ENCODE peak calls at places on chromosomes 7 and 10, in seven cellular contexts. S is MM.1S, L is neural progenitor cell, J is GM23338, D is HCT116, G is hepatocyte, P is PC-3. Y is an unnamed sample. For H3K4me1, the result is how much of the 10 kb centered on the place peaks cover.

GRCh38 chr7:155418941-155419755 is 38.8 kb upstream of the EN2 start:
- DNase-seq in G (no peak), P (no peak), D (no peak), J (no peak), S (no peak), L (no peak), Y (no peak)

GRCh38 chr7:15015545-15016314 is 113.2 kb upstream of the DGKB start:
- DNase-seq in P (peak), L (peak), D (peak), S (peak), G (peak), J (peak), Y (peak)

GRCh38 chr7:149680316-149681025 is 92.9 kb downstream of the ZNF467 start:
- DNase-seq in S (no peak), D (no peak), J (no peak), L (no peak), G (no peak), P (no peak), Y (peak)

GRCh38 chr10:83990126-83990525 is 149.2 kb upstream of the GHITM start:
- DNase-seq in D (no peak), J (no peak), P (no peak), G (no peak), S (peak), L (no peak), Y (no peak)

GRCh38 chr7:82444220-82445049 is 858 bp upstream of the CACNA2D1 start:
- DNase-seq in P (peak), G (no peak), J (peak), D (no peak), L (peak), S (peak), Y (no peak)

GRCh38 chr7:41792099-41792498 is 89.2 kb upstream of the INHBA start:
- DNase-seq in G (no peak), J (no peak), D (no peak), L (no peak), S (no peak), P (peak), Y (peak)

GRCh38 chr10:17046989-17047388 is 82.6 kb downstream of the CUBN start:
- DNase-seq in P (no peak), J (no peak), G (no peak), S (no peak), L (no peak), D (no peak), Y (peak)

GRCh38 chr7:106757846-106758245 is 96.9 kb upstream of the CCDC71L start:
- DNase-seq in D (no peak), L (no peak), G (no peak), J (no peak), S (peak), P (no peak), Y (peak)

GRCh38 chr7:89621925-89622641 is 532.2 kb upstream of the STEAP1 start:
- DNase-seq in L (no peak), P (no peak), S (no peak), D (no peak), J (no peak), G (no peak), Y (no peak)

GRCh38 chr7:585229-585711 is 65.6 kb upstream of the PDGFA start:
- DNase-seq in S (no peak), P (no peak), J (no peak), G (no peak), L (no peak), D (no peak), Y (peak)

GRCh38 chr10:5545011-5545410 is 20.2 kb downstream of the CALML3 start:
- DNase-seq in G (no peak), L (no peak), J (no peak), S (no peak), D (no peak), P (no peak), Y (no peak)

GRCh38 chr7:130273863-130274262 is 7.2 kb downstream of the CPA2 start:
- DNase-seq in P (no peak), L (peak), D (no peak), G (peak), J (peak), S (no peak), Y (peak)

GRCh38 chr10:98168147-98168546 is 33.7 kb downstream of the R3HCC1L start:
- DNase-seq in G (no peak), L (no peak), P (no peak), D (no peak), J (peak), S (no peak), Y (no peak)

GRCh38 chr7:155992538-155992937 is 180.3 kb upstream of the SHH start:
- DNase-seq in D (no peak), S (no peak), J (no peak), G (no peak), L (no peak), P (no peak), Y (no peak)

GRCh38 chr10:78424721-78425120 is 391.1 kb downstream of the RPS24 start:
- DNase-seq in P (peak), D (peak), G (no peak), L (peak), S (no peak), J (peak), Y (no peak)

GRCh38 chr7:18408461-18408860 is 87.1 kb upstream of the HDAC9 start:
- DNase-seq in S (no peak), J (peak), G (no peak), D (no peak), L (no peak), P (peak), Y (peak)

GRCh38 chr10:21352886-21353285 is 172.6 kb downstream of the SKIDA1 start:
- DNase-seq in G (no peak), D (no peak), L (no peak), P (no peak), S (no peak), J (no peak), Y (no peak)

GRCh38 chr7:140714331-140715040 is 18.0 kb downstream of the NDUFB2 start:
- DNase-seq in G (no peak), L (no peak), S (no peak), J (no peak), P (no peak), D (no peak), Y (no peak)

GRCh38 chr7:39761435-39761834 is 138.1 kb downstream of the RALA start:
- DNase-seq in L (no peak), G (no peak), D (no peak), P (no peak), S (no peak), J (no peak), Y (no peak)

GRCh38 chr10:57806675-57807074 is 461.0 kb downstream of the IPMK start:
- DNase-seq in G (no peak), L (no peak), J (no peak), D (no peak), S (no peak), P (no peak), Y (no peak)

GRCh38 chr7:27897001-27897400 is 157.0 kb downstream of the TAX1BP1 start:
- DNase-seq in J (no peak), D (no peak), P (no peak), G (no peak), S (no peak), L (no peak), Y (no peak)

GRCh38 chr7:12524794-12525386 is 45.6 kb upstream of the SCIN start:
- DNase-seq in D (peak), G (peak), S (peak), J (peak), L (peak), P (peak), Y (peak)

GRCh38 chr7:690478-691360 is 35.8 kb upstream of the DNAAF5 start:
- DNase-seq in G (peak), J (no peak), P (no peak), S (no peak), L (no peak), D (no peak), Y (no peak)

DNA sequence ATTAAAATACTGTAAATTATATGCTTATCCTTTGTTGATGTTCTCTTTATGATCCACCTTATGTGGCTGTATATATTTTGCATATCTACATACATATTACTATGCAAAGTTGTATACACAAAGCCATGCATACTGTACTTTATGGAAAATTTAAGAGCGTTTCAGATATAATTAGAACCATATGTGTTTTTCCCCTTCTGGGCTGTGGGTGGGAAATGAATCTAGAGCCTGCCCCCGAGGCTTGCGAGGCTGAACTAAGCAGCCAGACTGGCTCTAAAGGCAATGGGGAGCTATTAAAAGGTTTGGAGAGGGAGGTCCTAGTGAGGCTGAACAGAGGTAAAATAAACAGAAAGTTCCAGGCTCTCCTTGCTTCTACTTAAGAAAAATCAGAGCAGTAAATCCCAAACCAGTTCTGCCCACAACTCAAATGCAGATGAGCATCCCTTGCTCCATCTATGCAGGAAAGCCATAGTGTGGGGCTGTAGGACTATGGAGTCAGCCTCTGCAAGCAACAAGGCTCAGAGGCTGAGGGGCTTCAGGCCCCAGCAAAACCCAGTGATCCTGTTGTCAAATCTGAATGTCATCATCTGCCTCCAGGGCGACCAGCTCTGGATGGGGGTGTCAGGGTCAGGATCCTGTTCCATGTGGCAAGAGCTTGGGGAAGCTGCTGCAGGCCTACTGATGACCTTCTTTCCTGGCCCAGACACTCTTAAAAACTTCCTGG is 14.1 kb upstream of the DDIT4 start:
- DNase-seq in P (no peak), L (no peak), J (peak), S (no peak), G (peak), D (no peak), Y (peak)
- H3K4me1 ChIP-seq in P (under half), L (half or more), J (under half), S (half or more), G (half or more), D (half or more), Y (under half)

GRCh38 chr7:111388016-111388415 is 174.3 kb downstream of the IMMP2L start:
- DNase-seq in D (no peak), S (no peak), P (no peak), G (no peak), L (no peak), J (no peak), Y (no peak)

GRCh38 chr7:111392976-111393762 is 169.1 kb downstream of the IMMP2L start:
- DNase-seq in S (no peak), G (no peak), D (no peak), J (peak), L (peak), P (no peak), Y (peak)

GRCh38 chr7:111392294-111392693 is 170.0 kb downstream of the IMMP2L start:
- DNase-seq in D (no peak), L (no peak), J (no peak), P (no peak), G (no peak), S (no peak), Y (no peak)

GRCh38 chr7:111390000-111390399 is 172.3 kb downstream of the IMMP2L start:
- DNase-seq in L (no peak), P (no peak), D (no peak), G (no peak), S (no peak), J (peak), Y (no peak)

DNA sequence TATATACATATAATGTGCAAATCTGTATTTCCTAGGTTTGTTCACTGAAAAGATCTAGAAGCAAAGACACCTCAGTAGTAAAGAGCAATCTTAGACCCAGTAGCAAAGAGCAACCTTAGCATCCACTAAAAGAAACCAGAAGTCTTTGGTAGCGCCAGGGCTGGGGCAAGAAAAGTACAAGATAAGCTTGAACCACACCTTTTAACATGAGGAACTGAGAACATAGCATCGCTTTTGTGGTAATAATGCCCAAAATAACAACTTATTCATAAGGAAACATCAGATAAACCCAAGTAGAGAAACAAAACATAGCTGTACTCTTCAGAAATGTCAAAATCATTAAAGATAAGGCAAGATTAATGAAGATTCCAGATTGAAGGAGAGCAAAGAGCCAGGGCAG is 173.4 kb downstream of the IMMP2L start:
- DNase-seq in P (no peak), L (no peak), D (no peak), S (peak), G (no peak), J (no peak), Y (no peak)
- TF ChIP-seq EZH2phosphoT487 in P (no peak), L (no peak), D (no peak), S (no peak), G (no peak), J (no peak), Y (no peak)

GRCh38 chr10:29590598-29591415 is 44.0 kb downstream of the SVIL start:
- DNase-seq in S (peak), D (peak), L (peak), G (peak), J (peak), P (peak), Y (peak)
- H2AFZ ChIP-seq in S (no peak), D (no peak), L (no peak), G (no peak), J (no peak), P (no peak), Y (peak)

GRCh38 chr10:9189448-9189847 is 1135.0 kb downstream of the GATA3 start:
- DNase-seq in P (no peak), L (no peak), S (no peak), G (no peak), J (no peak), D (no peak), Y (no peak)

GRCh38 chr10:9193120-9193519 is 1138.6 kb downstream of the GATA3 start:
- DNase-seq in P (no peak), G (no peak), S (no peak), L (no peak), D (no peak), J (no peak), Y (no peak)

GRCh38 chr10:9188022-9188810 is 1133.7 kb downstream of the GATA3 start:
- DNase-seq in S (no peak), G (no peak), P (peak), D (no peak), L (no peak), J (no peak), Y (peak)
- H3K4me1 ChIP-seq in S (under half), G (under half), P (under half), D (under half), L (under half), J (under half), Y (under half)

DNA sequence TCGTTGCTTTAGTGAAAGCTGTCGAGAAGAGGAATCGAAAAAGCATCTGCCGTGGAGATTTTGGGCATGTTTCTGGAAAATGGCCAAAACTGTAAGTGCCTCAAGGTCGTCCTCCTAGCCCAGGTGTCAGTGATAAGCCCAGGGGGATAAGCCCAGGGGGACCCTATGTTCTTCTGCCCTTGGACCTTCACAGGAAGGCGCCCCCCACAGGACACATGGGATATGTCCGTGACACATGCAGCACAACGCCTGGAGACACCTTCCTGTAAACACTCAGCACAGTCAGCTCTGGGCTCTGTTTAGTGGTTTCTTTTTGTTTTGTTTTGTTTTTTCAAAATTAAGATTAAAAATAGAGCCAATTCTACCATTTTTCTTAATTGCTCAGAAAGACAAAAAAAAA is 272.7 kb downstream of the KLF6 start:
- DNase-seq in G (no peak), L (no peak), P (no peak), S (no peak), J (peak), D (no peak), Y (peak)
- TF ChIP-seq EZH2phosphoT487 in G (no peak), L (no peak), P (no peak), S (no peak), J (no peak), D (no peak), Y (no peak)

DNA sequence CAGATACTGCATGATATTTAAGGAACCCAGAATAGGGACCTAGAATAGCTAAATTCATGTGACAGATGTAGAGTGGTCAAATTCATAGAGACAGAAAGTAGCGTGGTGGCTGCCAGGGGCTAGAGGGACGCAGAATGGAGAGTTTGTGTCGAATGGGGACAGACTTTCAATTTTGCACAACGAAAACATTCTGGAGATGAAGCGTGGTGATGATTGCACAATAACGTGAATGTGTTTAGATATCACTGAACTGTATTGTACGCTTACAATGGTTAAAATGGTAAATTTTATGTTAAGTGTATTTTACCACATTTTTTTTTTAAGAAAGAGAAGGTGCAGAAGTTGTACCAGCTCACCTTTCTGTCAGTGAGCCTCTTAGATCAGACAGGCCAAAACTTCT is 137.8 kb upstream of the TNS3 start:
- DNase-seq in G (no peak), S (no peak), J (no peak), P (no peak), D (no peak), L (no peak), Y (no peak)
- H2AFZ ChIP-seq in G (no peak), S (no peak), J (no peak), P (no peak), D (no peak), L (no peak), Y (no peak)

DNA sequence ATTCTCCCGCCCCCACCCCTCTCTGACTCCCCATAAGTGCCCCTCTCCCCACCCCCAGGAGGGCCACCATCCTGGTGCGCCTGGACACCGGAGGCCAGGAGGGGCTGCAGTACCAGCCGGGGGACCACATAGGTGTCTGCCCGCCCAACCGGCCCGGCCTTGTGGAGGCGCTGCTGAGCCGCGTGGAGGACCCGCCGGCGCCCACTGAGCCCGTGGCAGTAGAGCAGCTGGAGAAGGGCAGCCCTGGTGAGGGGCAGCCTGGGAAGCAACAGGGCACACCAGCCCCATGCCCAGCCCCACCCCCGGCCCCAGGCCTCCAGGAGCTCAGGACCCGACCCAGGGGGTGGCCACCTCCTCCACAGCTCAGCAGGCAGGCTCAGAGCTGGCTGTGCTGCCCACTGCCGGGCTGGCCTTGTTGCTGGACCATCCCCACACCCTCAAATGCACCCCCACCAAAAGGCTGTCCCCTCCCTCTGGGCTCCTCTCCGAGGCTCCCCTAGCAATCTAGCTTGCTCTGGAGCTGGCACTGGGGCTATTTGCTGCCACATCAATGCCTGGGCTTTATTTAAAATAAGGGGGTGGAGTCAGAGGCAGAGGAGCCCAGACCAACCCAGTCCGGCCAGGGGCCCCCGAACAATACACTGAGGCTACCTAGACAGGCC is 14.8 kb downstream of the ATG9B start:
- DNase-seq in G (no peak), S (no peak), P (no peak), D (no peak), J (peak), L (no peak), Y (no peak)
- H3K4me1 ChIP-seq in G (under half), S (under half), P (under half), D (under half), J (under half), L (under half), Y (under half)

DNA sequence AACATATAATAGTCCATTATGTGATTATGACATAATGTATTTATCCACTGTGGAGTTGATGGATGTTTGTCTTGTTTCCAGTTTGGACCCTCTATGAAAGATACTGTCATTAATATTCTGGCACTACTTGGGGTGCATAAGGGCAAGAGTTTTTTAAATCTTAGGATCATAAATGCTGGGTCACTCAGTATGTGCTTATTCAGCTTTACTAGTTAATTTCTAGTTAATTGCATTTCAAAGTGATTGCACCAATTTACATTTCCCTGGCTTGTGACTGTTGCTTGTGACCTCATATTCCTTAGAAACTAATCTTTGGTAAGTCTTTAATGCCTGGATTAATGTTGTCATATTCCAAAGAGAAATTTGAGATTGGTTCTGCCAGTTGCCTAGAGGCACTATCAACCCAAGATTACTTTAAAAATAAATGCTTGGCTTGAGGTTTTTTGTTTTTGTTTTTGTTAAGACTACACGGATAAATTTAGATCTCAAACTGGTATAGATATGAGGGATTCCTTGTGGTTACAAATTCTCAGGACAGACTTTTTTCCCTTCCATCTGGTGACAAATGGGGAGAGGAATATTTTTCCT is 103.1 kb downstream of the ANK3 start:
- DNase-seq in D (no peak), S (no peak), L (no peak), J (no peak), P (no peak), G (no peak), Y (no peak)
- TF ChIP-seq EZH2phosphoT487 in D (no peak), S (no peak), L (no peak), J (no peak), P (no peak), G (no peak), Y (no peak)